ENCODE peak calls at places on chromosome 21, in nine cellular contexts. U, H, A, V, G, F, E, I and M are unnamed samples.
A peak's percentile ranks its signal among the peaks of the same experiment; 100 is the strongest.

GRCh38 chr21:46356494-46357334 is 32.8 kb downstream of the PCNT start:
- DNase-seq in U (no peak), H (no peak), A (no peak), V (no peak), G (no peak), F (no peak), E (no peak), I (no peak), M (no peak)

GRCh38 chr21:39529026-39529425 is 77.3 kb downstream of the SH3BGR start:
- DNase-seq in U (no peak), H (no peak), A (no peak), V (no peak), G (no peak), F (no peak), E (no peak), I (no peak), M (no peak)

GRCh38 chr21:31554511-31555022 is 104.9 kb upstream of the SOD1 start:
- DNase-seq in U (no peak), H (no peak), A (no peak), V (no peak), G (no peak), F (no peak), E (peak; percentile 46), I (no peak), M (no peak)

GRCh38 chr21:37636152-37636860 is 269.7 kb downstream of the DYRK1A start:
- DNase-seq in U (no peak), H (no peak), A (peak; percentile 68), V (no peak), G (no peak), F (no peak), E (no peak), I (no peak), M (no peak)

GRCh38 chr21:29656504-29657227 is 283.1 kb downstream of the GRIK1 start:
- DNase-seq in U (no peak), H (no peak), A (peak; percentile 8), V (no peak), G (no peak), F (no peak), E (no peak), I (no peak), M (no peak)

GRCh38 chr21:43981871-43982210 is 30.3 kb upstream of the TRAPPC10 start:
- DNase-seq in U (no peak), H (no peak), A (no peak), V (no peak), G (no peak), F (no peak), E (no peak), I (no peak), M (no peak)

GRCh38 chr21:44294391-44295162 is 5.3 kb upstream of the PFKL start:
- DNase-seq in U (no peak), H (peak; percentile 51), A (no peak), V (peak; percentile 69), G (peak; percentile 34), F (peak; percentile 93), E (no peak), I (peak; percentile 65), M (no peak)

GRCh38 chr21:21547368-21547953 is 549.3 kb downstream of the NCAM2 start:
- DNase-seq in U (no peak), H (no peak), A (no peak), V (no peak), G (no peak), F (no peak), E (no peak), I (no peak), M (no peak)

DNA sequence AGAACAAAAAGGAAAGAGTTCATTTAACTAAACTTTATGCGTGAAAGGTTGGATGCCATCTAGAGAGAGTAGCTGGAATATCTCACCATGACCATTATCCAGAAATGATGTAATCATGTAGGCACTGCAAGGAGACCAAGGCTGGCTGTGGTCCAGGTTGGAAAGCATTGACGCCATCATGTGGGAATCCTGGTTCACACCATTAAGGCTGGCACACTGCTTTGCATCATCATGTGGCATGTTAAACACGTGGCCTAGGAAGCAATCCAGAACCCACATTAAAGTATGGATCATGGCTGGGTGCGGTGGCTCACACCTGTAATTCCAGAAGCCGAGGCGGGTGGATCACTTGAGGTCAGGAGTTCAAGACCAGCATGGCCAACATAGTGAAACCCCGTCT is 4.3 kb downstream of the ADAMTS1 start:
- DNase-seq in U (no peak), H (no peak), A (peak; percentile 13), V (peak; percentile 50), G (no peak), F (peak; percentile 84), E (no peak), I (peak; percentile 30), M (no peak)
- H3K27ac ChIP-seq in U (no peak overlapping the region), H (peak overlapping the region; percentile 41), A (no peak overlapping the region), V (peak overlapping the region; percentile 10), G (no peak overlapping the region), F (peak overlapping the region; percentile 19), E (no peak overlapping the region), I (no peak overlapping the region), M (no peak overlapping the region)

DNA sequence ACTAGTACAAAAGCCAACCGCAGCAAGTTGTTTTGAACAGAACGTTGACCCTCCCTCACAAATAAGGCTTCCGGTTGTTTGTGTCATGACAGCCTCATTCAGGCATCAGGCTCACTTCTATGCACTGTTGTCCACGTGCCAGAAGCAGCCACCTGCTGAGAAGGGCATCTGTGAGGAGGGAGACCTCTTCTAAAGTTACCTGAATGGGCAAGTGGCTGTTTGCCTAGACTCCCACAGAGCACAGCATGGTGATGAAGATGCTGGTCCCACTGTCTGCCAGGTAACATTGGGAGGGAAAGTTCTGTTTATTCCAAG is 176.1 kb downstream of the CLIC6 start:
- DNase-seq in U (peak; percentile 64), H (no peak), A (no peak), V (no peak), G (no peak), F (no peak), E (no peak), I (no peak), M (no peak)
- TF ChIP-seq EP300 in U (no peak), H (no peak), A (no peak), V (no peak), G (no peak), F (no peak), E (no peak), I (no peak), M (no peak)

GRCh38 chr21:25872271-25872670 is 137.5 kb downstream of the GABPA start:
- DNase-seq in U (no peak), H (no peak), A (no peak), V (no peak), G (no peak), F (no peak), E (no peak), I (no peak), M (no peak)
- TF ChIP-seq CTCF in U (no peak), H (no peak), A (no peak), V (no peak), G (no peak), F (no peak), E (no peak), I (no peak), M (no peak)

DNA sequence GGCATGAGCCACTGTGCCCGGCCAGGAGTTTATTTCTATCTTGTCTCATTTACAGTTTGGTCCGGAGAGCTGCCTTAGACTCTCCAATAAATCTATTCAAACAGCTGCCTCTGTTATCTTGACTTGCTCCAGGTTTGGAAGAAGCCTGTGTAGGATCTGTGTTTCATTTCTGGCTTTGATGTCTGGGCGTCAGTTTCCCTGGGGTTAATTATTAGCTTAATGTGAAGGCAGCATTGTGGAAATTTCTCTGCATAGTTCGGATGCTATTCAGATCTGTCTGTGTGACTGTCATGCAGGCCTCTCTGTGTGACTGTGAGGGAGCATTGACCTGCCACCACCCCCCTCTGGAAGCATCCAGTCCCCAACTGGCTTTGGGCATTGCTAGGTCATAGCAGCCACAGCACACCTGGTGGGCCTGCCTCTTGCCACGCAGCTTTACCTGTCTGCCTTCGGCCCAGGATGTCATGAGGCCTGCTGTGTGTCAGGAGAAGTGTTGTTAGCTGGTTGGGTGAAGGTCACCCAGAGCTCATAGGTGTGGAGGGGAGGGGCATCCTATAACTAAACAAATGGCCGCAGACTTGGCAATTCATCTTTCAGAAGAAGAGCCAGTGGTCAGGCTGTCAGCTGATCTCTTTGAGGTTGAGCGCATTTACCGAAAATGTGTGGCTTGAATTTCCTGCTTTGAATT is 9.8 kb downstream of the IFNGR2 start:
- DNase-seq in U (no peak), H (peak; percentile 58), A (no peak), V (peak; percentile 10), G (peak; percentile 37), F (no peak), E (no peak), I (no peak), M (no peak)
- H3K27ac ChIP-seq in U (peak overlapping the region; percentile 34), H (peak overlapping the region; percentile 69), A (peak overlapping the region; percentile 38), V (no peak overlapping the region), G (peak overlapping the region; percentile 77), F (no peak overlapping the region), E (peak overlapping the region; percentile 22), I (no peak overlapping the region), M (peak overlapping the region; percentile 49)

DNA sequence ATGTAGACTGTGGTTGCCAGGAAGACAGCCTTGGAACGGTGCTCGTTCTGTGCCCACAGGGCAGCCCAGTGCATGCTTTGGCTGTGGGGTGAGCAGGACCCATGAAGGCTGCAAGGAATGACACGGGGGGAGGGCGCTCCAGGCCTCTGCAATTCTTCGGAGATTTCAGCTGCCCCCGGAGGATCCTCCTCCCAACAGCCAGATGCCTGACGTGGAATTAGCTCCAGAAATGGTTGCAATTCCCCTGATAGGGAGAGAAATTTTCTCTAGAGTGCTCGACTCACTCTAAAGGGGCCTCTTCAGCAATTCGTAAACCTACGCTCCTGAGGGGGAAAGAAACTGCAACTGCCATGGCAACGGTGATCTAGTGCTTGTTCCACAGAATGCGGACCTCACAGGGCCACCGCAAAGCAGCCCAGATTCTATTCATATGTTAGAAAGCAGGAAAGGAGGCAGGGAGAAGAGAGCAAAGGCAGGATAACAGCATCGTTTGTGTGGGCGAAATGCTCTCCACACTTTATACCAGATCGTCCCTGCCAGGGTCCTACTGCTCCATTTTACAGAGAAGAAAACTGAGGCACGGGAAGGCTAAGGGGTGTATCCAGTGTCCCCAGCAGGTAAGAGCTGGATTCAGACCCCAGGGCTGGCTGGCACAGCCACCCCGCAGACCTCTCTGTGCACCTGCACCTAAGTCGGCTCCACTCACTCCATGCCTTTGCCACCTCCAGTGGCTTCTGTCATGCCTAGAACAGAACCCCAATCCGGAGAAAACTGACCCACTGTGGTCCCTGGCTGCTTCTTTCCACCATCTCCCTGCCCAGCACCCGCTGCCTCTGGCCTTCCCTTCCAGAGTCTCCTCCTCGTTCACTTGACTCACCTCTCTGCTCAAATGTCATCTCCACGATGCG is 11.9 kb upstream of the PDE9A start:
- DNase-seq in U (no peak), H (no peak), A (no peak), V (no peak), G (no peak), F (no peak), E (no peak), I (no peak), M (no peak)
- TF ChIP-seq EP300 in U (no peak), H (no peak), A (no peak), V (no peak), G (no peak), F (no peak), E (no peak), I (no peak), M (no peak)